ENCODE peak calls at places on chromosomes 12 and 14, in eight cellular contexts. One of them, this sample, is unnamed.

GRCh38 chr14:67526676-67527459 is 6.2 kb upstream of the PLEKHH1 start:
- DNase-seq in GM23248: peak; percentile 58
- DNase-seq in A549: peak; percentile 54
- DNase-seq in IMR-90: peak; percentile 45
- DNase-seq in mammary epithelial cell: peak; percentile 51
- DNase-seq in fibroblast of lung: peak; percentile 53
- DNase-seq in PC-9: peak; percentile 43
- DNase-seq in PC-3: peak; percentile 63
- DNase-seq in this sample: peak; percentile 16

GRCh38 chr14:73500360-73500759 is 9.6 kb downstream of the RIOX1 start:
- DNase-seq in GM23248: no peak
- DNase-seq in A549: no peak
- DNase-seq in IMR-90: no peak
- DNase-seq in mammary epithelial cell: peak; percentile 47
- DNase-seq in fibroblast of lung: no peak
- DNase-seq in PC-9: peak; percentile 74
- DNase-seq in PC-3: peak; percentile 59
- DNase-seq in this sample: no peak

GRCh38 chr14:77108753-77109152 is 10.7 kb downstream of the CIPC start:
- DNase-seq in GM23248: no peak
- DNase-seq in A549: no peak
- DNase-seq in IMR-90: no peak
- DNase-seq in mammary epithelial cell: no peak
- DNase-seq in fibroblast of lung: no peak
- DNase-seq in PC-9: no peak
- DNase-seq in PC-3: no peak
- DNase-seq in this sample: no peak

GRCh38 chr12:123533672-123534643 is at the start of gene RILPL1:
- DNase-seq in GM23248: peak; percentile 77
- DNase-seq in A549: peak; percentile 79
- DNase-seq in IMR-90: peak; percentile 32
- DNase-seq in mammary epithelial cell: peak; percentile 29
- DNase-seq in fibroblast of lung: peak; percentile 41
- DNase-seq in PC-9: peak; percentile 45
- DNase-seq in PC-3: peak; percentile 39
- DNase-seq in this sample: peak; percentile 27

GRCh38 chr14:79587194-79587593 is 624.1 kb downstream of the DIO2 start:
- DNase-seq in GM23248: no peak
- DNase-seq in A549: no peak
- DNase-seq in IMR-90: no peak
- DNase-seq in mammary epithelial cell: no peak
- DNase-seq in fibroblast of lung: peak; percentile 45
- DNase-seq in PC-9: no peak
- DNase-seq in PC-3: no peak
- DNase-seq in this sample: no peak

GRCh38 chr12:62632521-62632920 is 165.9 kb downstream of the MON2 start:
- DNase-seq in GM23248: peak; percentile 69
- DNase-seq in A549: no peak
- DNase-seq in IMR-90: no peak
- DNase-seq in mammary epithelial cell: no peak
- DNase-seq in fibroblast of lung: peak; percentile 14
- DNase-seq in PC-9: peak; percentile 5
- DNase-seq in PC-3: no peak
- DNase-seq in this sample: peak; percentile 25

GRCh38 chr14:76250345-76250744 is 98.6 kb downstream of the GPATCH2L start:
- DNase-seq in GM23248: no peak
- DNase-seq in A549: no peak
- DNase-seq in IMR-90: no peak
- DNase-seq in mammary epithelial cell: no peak
- DNase-seq in fibroblast of lung: no peak
- DNase-seq in PC-9: no peak
- DNase-seq in PC-3: no peak
- DNase-seq in this sample: no peak

GRCh38 chr14:93039649-93040315 is 75.9 kb downstream of the ITPK1 start:
- DNase-seq in GM23248: no peak
- DNase-seq in A549: no peak
- DNase-seq in IMR-90: no peak
- DNase-seq in mammary epithelial cell: no peak
- DNase-seq in fibroblast of lung: no peak
- DNase-seq in PC-9: no peak
- DNase-seq in PC-3: no peak
- DNase-seq in this sample: no peak

GRCh38 chr14:96584199-96584906 is 82.2 kb downstream of the PAPOLA start:
- DNase-seq in GM23248: peak; percentile 43
- DNase-seq in A549: peak; percentile 57
- DNase-seq in IMR-90: no peak
- DNase-seq in mammary epithelial cell: peak; percentile 29
- DNase-seq in fibroblast of lung: no peak
- DNase-seq in PC-9: peak; percentile 29
- DNase-seq in PC-3: peak; percentile 73
- DNase-seq in this sample: no peak

GRCh38 chr14:64218344-64219240 is 75.6 kb downstream of the ESR2 start:
- DNase-seq in GM23248: no peak
- DNase-seq in A549: no peak
- DNase-seq in IMR-90: no peak
- DNase-seq in mammary epithelial cell: no peak
- DNase-seq in fibroblast of lung: no peak
- DNase-seq in PC-9: no peak
- DNase-seq in PC-3: no peak
- DNase-seq in this sample: no peak

GRCh38 chr14:93916476-93916875 is 10.7 kb upstream of the FAM181A start:
- DNase-seq in GM23248: no peak
- DNase-seq in A549: no peak
- DNase-seq in IMR-90: no peak
- DNase-seq in mammary epithelial cell: no peak
- DNase-seq in fibroblast of lung: no peak
- DNase-seq in PC-9: no peak
- DNase-seq in PC-3: no peak
- DNase-seq in this sample: no peak

GRCh38 chr12:4272014-4272975 is 1.3 kb upstream of the CCND2 start:
- DNase-seq in GM23248: peak; percentile 43
- DNase-seq in A549: no peak
- DNase-seq in IMR-90: peak; percentile 6
- DNase-seq in mammary epithelial cell: peak; percentile 79
- DNase-seq in fibroblast of lung: peak; percentile 86
- DNase-seq in PC-9: peak; percentile 19
- DNase-seq in PC-3: no peak
- DNase-seq in this sample: peak; percentile 39

GRCh38 chr14:83096092-83096491 is 1562.4 kb upstream of the SEL1L start:
- DNase-seq in GM23248: peak; percentile 0
- DNase-seq in A549: no peak
- DNase-seq in IMR-90: peak; percentile 78
- DNase-seq in mammary epithelial cell: no peak
- DNase-seq in fibroblast of lung: peak; percentile 39
- DNase-seq in PC-9: no peak
- DNase-seq in PC-3: no peak
- DNase-seq in this sample: no peak

GRCh38 chr12:78938341-78939084 is 73.9 kb downstream of the SYT1 start:
- DNase-seq in GM23248: no peak
- DNase-seq in A549: no peak
- DNase-seq in IMR-90: no peak
- DNase-seq in mammary epithelial cell: no peak
- DNase-seq in fibroblast of lung: no peak
- DNase-seq in PC-9: no peak
- DNase-seq in PC-3: peak; percentile 55
- DNase-seq in this sample: no peak

GRCh38 chr12:116128779-116129178 is 148.7 kb downstream of the MED13L start:
- DNase-seq in GM23248: no peak
- DNase-seq in A549: no peak
- DNase-seq in IMR-90: no peak
- DNase-seq in mammary epithelial cell: no peak
- DNase-seq in fibroblast of lung: no peak
- DNase-seq in PC-9: no peak
- DNase-seq in PC-3: no peak
- DNase-seq in this sample: no peak
- H3K4me1 ChIP-seq in GM23248: peaks cover 62% of the 10 kb centered on the region
- H3K4me1 ChIP-seq in A549: peaks cover 81% of the 10 kb centered on the region
- H3K4me1 ChIP-seq in IMR-90: peaks cover 23% of the 10 kb centered on the region
- H3K4me1 ChIP-seq in mammary epithelial cell: peaks cover 38% of the 10 kb centered on the region
- H3K4me1 ChIP-seq in fibroblast of lung: peaks cover 8% of the 10 kb centered on the region
- H3K4me1 ChIP-seq in PC-9: peaks cover 12% of the 10 kb centered on the region
- H3K4me1 ChIP-seq in PC-3: peaks cover 26% of the 10 kb centered on the region
- H3K4me1 ChIP-seq in this sample: peaks cover 27% of the 10 kb centered on the region

DNA sequence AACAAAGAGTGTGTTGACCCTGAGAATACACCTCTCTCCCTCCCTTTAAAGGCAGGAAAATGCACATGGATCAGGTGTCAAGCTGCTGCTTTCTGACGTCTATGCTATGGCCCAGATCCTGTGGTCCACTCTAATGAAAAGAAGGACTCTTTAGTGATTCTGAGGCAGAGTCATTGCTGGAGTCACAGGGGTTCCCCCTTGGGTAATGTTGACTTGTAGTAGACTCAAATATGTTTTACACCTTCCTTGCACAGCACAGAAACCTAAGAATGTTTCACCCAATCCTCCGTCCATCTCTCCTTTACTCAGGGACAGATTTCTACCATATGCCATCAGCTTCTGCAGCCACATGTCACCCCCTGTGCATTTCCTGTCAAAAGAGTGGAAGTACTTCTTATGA is 525.4 kb downstream of the TMEM121 start:
- DNase-seq in GM23248: no peak
- DNase-seq in A549: no peak
- DNase-seq in IMR-90: no peak
- DNase-seq in mammary epithelial cell: no peak
- DNase-seq in fibroblast of lung: no peak
- DNase-seq in PC-9: no peak
- DNase-seq in PC-3: no peak
- DNase-seq in this sample: no peak
- H3K9me3 ChIP-seq in GM23248: no peaks in the 10 kb centered on the region
- H3K9me3 ChIP-seq in A549: no peaks in the 10 kb centered on the region
- H3K9me3 ChIP-seq in IMR-90: peaks cover 19% of the 10 kb centered on the region
- H3K9me3 ChIP-seq in mammary epithelial cell: peaks cover 8% of the 10 kb centered on the region
- H3K9me3 ChIP-seq in fibroblast of lung: no peaks in the 10 kb centered on the region
- H3K9me3 ChIP-seq in PC-9: no peaks in the 10 kb centered on the region
- H3K9me3 ChIP-seq in PC-3: no peaks in the 10 kb centered on the region
- H3K9me3 ChIP-seq in this sample: peaks cover 2% of the 10 kb centered on the region

DNA sequence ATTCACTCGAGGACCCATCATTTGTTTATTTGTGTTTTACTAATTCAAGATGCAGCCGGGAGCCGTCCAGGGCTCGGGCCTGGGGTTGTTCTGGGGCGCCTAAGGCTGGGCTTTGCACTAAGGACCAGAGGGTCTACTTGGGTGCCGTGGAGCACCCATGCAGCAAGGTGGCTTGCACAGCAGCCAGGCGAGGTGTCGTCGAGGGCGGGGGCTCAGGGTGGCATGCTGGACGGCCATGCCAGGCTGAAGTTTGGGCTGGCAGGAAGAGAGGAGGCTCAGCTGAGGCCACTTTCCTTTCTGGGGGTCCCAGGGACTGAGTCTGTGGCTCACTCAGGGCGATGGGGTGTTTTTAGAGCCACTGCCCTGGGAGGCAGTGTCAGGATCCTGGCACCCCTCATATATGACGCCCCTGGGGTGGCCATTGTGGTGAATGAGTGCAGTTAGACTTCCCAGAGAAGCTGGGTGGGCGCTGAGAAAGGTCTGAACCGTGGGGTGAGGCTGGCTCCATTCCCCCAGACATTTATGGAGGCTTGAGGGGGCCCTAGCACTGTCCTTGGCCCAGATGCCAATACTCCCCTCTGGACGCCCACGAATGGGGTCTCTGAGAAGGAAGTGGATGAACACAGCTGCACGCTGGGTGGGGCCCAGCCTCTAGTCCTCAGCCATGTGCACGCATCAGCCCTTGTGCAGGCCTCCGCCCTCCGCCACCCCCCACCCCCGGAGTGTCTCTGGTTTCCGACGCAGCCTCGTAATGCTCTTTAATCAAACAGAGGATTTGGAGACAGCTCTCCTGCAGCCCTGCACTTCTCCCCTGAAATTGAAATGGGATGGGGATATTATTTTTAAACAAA is 11.3 kb downstream of the MEG3 start:
- DNase-seq in GM23248: no peak
- DNase-seq in A549: no peak
- DNase-seq in IMR-90: no peak
- DNase-seq in mammary epithelial cell: no peak
- DNase-seq in fibroblast of lung: no peak
- DNase-seq in PC-9: no peak
- DNase-seq in PC-3: no peak
- DNase-seq in this sample: no peak
- H3K4me2 ChIP-seq in GM23248: no peak overlapping the region
- H3K4me2 ChIP-seq in A549: no peak overlapping the region
- H3K4me2 ChIP-seq in IMR-90: no peak overlapping the region
- H3K4me2 ChIP-seq in mammary epithelial cell: no peak overlapping the region
- H3K4me2 ChIP-seq in fibroblast of lung: no peak overlapping the region
- H3K4me2 ChIP-seq in PC-9: no peak overlapping the region
- H3K4me2 ChIP-seq in PC-3: no peak overlapping the region
- H3K4me2 ChIP-seq in this sample: no peak overlapping the region

DNA sequence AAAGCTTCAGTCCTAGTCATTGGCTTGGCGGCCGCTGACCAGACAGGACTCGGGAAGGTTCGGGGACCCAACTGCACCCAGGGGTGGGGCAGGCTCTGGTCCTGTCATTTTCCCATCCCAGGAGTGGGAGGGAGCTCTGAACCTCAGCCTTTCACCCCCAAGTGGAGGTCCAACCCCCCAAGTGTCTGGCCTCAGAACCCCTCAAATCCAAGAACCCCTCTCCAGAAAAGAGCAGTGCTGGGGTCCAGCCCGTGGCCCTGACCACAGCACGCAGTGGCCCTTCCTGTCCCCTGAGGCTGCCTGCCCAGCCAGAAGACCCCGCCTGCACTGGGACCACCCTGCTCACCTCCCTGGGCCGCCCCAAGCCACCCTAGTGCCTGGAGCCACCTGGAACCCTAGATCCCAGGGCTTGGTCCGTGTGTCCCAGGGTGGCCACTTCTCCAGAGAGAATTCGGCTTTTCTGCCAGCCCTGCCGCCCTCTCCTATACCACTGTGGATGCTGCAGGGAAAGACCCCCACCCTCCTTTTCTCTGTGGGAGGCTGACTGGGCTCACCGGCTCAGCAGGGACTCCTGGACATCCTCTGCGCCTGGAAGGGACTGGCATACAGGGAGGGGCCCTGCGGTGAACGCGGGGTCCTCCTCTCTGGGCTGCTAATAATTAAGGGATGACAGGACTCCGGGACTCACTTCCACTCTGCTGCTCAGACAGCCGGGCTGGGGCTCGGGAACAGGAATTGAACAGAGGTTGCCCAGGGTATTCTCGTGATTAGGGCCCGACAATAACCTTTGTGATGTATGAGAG is 326.9 kb upstream of the SFSWAP start:
- DNase-seq in GM23248: no peak
- DNase-seq in A549: no peak
- DNase-seq in IMR-90: no peak
- DNase-seq in mammary epithelial cell: no peak
- DNase-seq in fibroblast of lung: no peak
- DNase-seq in PC-9: no peak
- DNase-seq in PC-3: no peak
- DNase-seq in this sample: no peak
- H3K4me1 ChIP-seq in GM23248: no peaks in the 10 kb centered on the region
- H3K4me1 ChIP-seq in A549: no peaks in the 10 kb centered on the region
- H3K4me1 ChIP-seq in IMR-90: no peaks in the 10 kb centered on the region
- H3K4me1 ChIP-seq in mammary epithelial cell: no peaks in the 10 kb centered on the region
- H3K4me1 ChIP-seq in fibroblast of lung: no peaks in the 10 kb centered on the region
- H3K4me1 ChIP-seq in PC-9: no peaks in the 10 kb centered on the region
- H3K4me1 ChIP-seq in PC-3: no peaks in the 10 kb centered on the region
- H3K4me1 ChIP-seq in this sample: no peaks in the 10 kb centered on the region

This sample was measured in astrocyte.